ENCODE peak calls at places on chromosomes 3 and 15, in six cellular contexts. B is globus pallidus, Q is skeletal muscle cell, T is GM10248, D is brain microvascular endothelial cell, F is T-helper 1 cell. N is an unnamed sample.

GRCh38 chr3:25603703-25604102 is 61.0 kb downstream of the TOP2B start:
- DNase-seq in F (no peak), T (no peak), D (peak; percentile 41), B (no peak), Q (no peak), N (no peak)

GRCh38 chr15:71650603-71651002 is 159.8 kb upstream of the NR2E3 start:
- DNase-seq in D (no peak), B (no peak), Q (no peak), T (no peak), F (no peak), N (no peak)

GRCh38 chr15:68511073-68511991 is 67.5 kb upstream of the CORO2B start:
- DNase-seq in F (no peak), Q (peak; percentile 95), T (no peak), D (peak; percentile 40), B (no peak), N (no peak)

GRCh38 chr3:58474348-58474911 is 17.5 kb upstream of the KCTD6 start:
- DNase-seq in T (no peak), D (no peak), B (peak; percentile 43), Q (no peak), F (no peak), N (no peak)

GRCh38 chr3:192864943-192865342 is 52.7 kb downstream of the MB21D2 start:
- DNase-seq in D (no peak), F (no peak), T (no peak), Q (no peak), B (no peak), N (peak; percentile 71)

GRCh38 chr3:120637836-120638559 is 41.9 kb downstream of the NDUFB4 start:
- DNase-seq in T (no peak), F (no peak), D (no peak), B (no peak), Q (no peak), N (no peak)

GRCh38 chr3:126373682-126374601 is 16.7 kb upstream of the KLF15 start:
- DNase-seq in T (no peak), F (no peak), Q (no peak), D (no peak), B (peak; percentile 44), N (no peak)

GRCh38 chr3:120424506-120424905 is 26.3 kb downstream of the FSTL1 start:
- DNase-seq in D (no peak), Q (no peak), F (no peak), B (no peak), T (no peak), N (no peak)

GRCh38 chr15:60392986-60393811 is 4.6 kb downstream of the ANXA2 start:
- DNase-seq in D (peak; percentile 96), T (no peak), B (no peak), F (no peak), Q (peak; percentile 99), N (peak; percentile 49)

GRCh38 chr15:93035953-93036810 is 52.8 kb downstream of the RGMA start:
- DNase-seq in D (no peak), T (peak; percentile 78), Q (no peak), B (no peak), F (no peak), N (no peak)

GRCh38 chr15:53246996-53247395 is 456.9 kb upstream of the ONECUT1 start:
- DNase-seq in Q (no peak), T (no peak), D (no peak), B (no peak), F (no peak), N (no peak)

GRCh38 chr3:70856414-70857162 is 544.1 kb upstream of the MDFIC2 start:
- DNase-seq in D (peak; percentile 95), B (no peak), F (no peak), T (no peak), Q (peak; percentile 88), N (no peak)

GRCh38 chr3:126106336-126107202 is 22.6 kb upstream of the SLC41A3 start:
- DNase-seq in F (no peak), D (no peak), Q (no peak), B (no peak), T (no peak), N (no peak)

GRCh38 chr3:190036631-190037030 is 84.1 kb downstream of the P3H2 start:
- DNase-seq in Q (peak; percentile 60), B (no peak), T (no peak), D (peak; percentile 48), F (no peak), N (no peak)

GRCh38 chr3:120615863-120616599 is 19.9 kb downstream of the NDUFB4 start:
- DNase-seq in Q (no peak), T (no peak), B (peak; percentile 37), D (peak; percentile 20), F (no peak), N (peak; percentile 98)

GRCh38 chr15:43095243-43095642 is 10.6 kb downstream of the UBR1 start:
- DNase-seq in Q (no peak), B (no peak), T (no peak), F (no peak), D (peak; percentile 57), N (no peak)

GRCh38 chr3:180871901-180872300 is 40.6 kb upstream of the FXR1 start:
- DNase-seq in Q (peak; percentile 40), T (no peak), B (no peak), F (no peak), D (no peak), N (no peak)

GRCh38 chr3:146796078-146796477 is 190.9 kb upstream of the PLSCR5 start:
- DNase-seq in T (no peak), B (no peak), D (no peak), Q (no peak), F (no peak), N (no peak)

GRCh38 chr3:64489361-64490044 is 198.3 kb downstream of the ADAMTS9 start:
- DNase-seq in T (no peak), F (no peak), B (no peak), D (no peak), Q (no peak), N (peak; percentile 46)

GRCh38 chr3:129502641-129503386 is 25.6 kb upstream of the RHO start:
- DNase-seq in F (no peak), Q (no peak), B (no peak), T (no peak), D (no peak), N (peak; percentile 23)

GRCh38 chr15:29094711-29095110 is 174.9 kb downstream of the NSMCE3 start:
- DNase-seq in B (peak; percentile 39), F (no peak), D (no peak), T (no peak), Q (no peak), N (no peak)

GRCh38 chr15:50907866-50908208 is 646 bp upstream of the AP4E1 start:
- DNase-seq in F (peak; percentile 41), D (no peak), Q (no peak), T (peak; percentile 39), B (peak; percentile 42), N (no peak)

GRCh38 chr3:24661060-24661459 is 166.4 kb upstream of the THRB start:
- DNase-seq in D (no peak), Q (no peak), F (no peak), T (no peak), B (no peak), N (no peak)